ENCODE peak calls at places on chromosomes 4 and X, in four cellular contexts. One of them, this sample, is unnamed.

GRCh38 chr4:47662975-47663374 is 174.9 kb downstream of the CORIN start:
- DNase-seq in HepG2: peak
- DNase-seq in K562: peak
- DNase-seq in GM12878: no peak
- DNase-seq in this sample: peak

GRCh38 chr4:84342161-84342560 is 156.9 kb downstream of the NKX6-1 start:
- DNase-seq in K562: no peak
- DNase-seq in HepG2: no peak
- DNase-seq in GM12878: no peak
- DNase-seq in this sample: no peak

GRCh38 chr4:56909083-56909981 is 1.6 kb downstream of the REST start:
- DNase-seq in K562: peak
- DNase-seq in GM12878: no peak
- DNase-seq in HepG2: peak
- DNase-seq in this sample: peak

GRCh38 chr4:27861802-27862201 is 1001.2 kb downstream of the STIM2 start:
- DNase-seq in GM12878: no peak
- DNase-seq in HepG2: no peak
- DNase-seq in K562: no peak
- DNase-seq in this sample: no peak

GRCh38 chr4:142331646-142332045 is 514.5 kb downstream of the INPP4B start:
- DNase-seq in K562: no peak
- DNase-seq in HepG2: no peak
- DNase-seq in GM12878: no peak
- DNase-seq in this sample: no peak

GRCh38 chr4:128635141-128635911 is 174.2 kb upstream of the JADE1 start:
- DNase-seq in HepG2: peak
- DNase-seq in K562: peak
- DNase-seq in GM12878: no peak
- DNase-seq in this sample: no peak

GRCh38 chr4:6768539-6768905 is 14.0 kb upstream of the KIAA0232 start:
- DNase-seq in GM12878: no peak
- DNase-seq in HepG2: no peak
- DNase-seq in K562: peak
- DNase-seq in this sample: no peak

GRCh38 chr4:141463678-141464077 is 172.7 kb upstream of the IL15 start:
- DNase-seq in GM12878: no peak
- DNase-seq in K562: no peak
- DNase-seq in HepG2: no peak
- DNase-seq in this sample: no peak

GRCh38 chrX:77114501-77114900 is 332.7 kb upstream of the FGF16 start:
- DNase-seq in GM12878: no peak
- DNase-seq in HepG2: no peak
- DNase-seq in K562: no peak
- DNase-seq in this sample: no peak

GRCh38 chrX:153388722-153389459 is 12.3 kb downstream of the PNMA6E start:
- DNase-seq in HepG2: no peak
- DNase-seq in K562: no peak
- DNase-seq in GM12878: no peak
- DNase-seq in this sample: no peak

GRCh38 chrX:153387987-153388721 is 13.0 kb downstream of the PNMA6E start:
- DNase-seq in K562: no peak
- DNase-seq in GM12878: no peak
- DNase-seq in HepG2: no peak
- DNase-seq in this sample: no peak

GRCh38 chrX:153384390-153384789 is 16.8 kb downstream of the PNMA6E start:
- DNase-seq in HepG2: no peak
- DNase-seq in K562: no peak
- DNase-seq in GM12878: no peak
- DNase-seq in this sample: no peak

GRCh38 chrX:153387345-153387744 is 13.8 kb downstream of the PNMA6E start:
- DNase-seq in GM12878: no peak
- DNase-seq in HepG2: no peak
- DNase-seq in K562: no peak
- DNase-seq in this sample: no peak

GRCh38 chrX:153386097-153386496 is 15.1 kb downstream of the PNMA6E start:
- DNase-seq in K562: no peak
- DNase-seq in HepG2: no peak
- DNase-seq in GM12878: no peak
- DNase-seq in this sample: no peak
- TF ChIP-seq TCF7 in K562: no peak
- TF ChIP-seq TCF7 in HepG2: no peak
- TF ChIP-seq TCF7 in GM12878: no peak
- TF ChIP-seq TCF7 in this sample: no peak

GRCh38 chr4:137961051-137961438 is 281.1 kb downstream of the SLC7A11 start:
- DNase-seq in GM12878: no peak
- DNase-seq in K562: no peak
- DNase-seq in HepG2: no peak
- DNase-seq in this sample: no peak
- TF ChIP-seq USF2 in GM12878: no peak
- TF ChIP-seq USF2 in K562: no peak
- TF ChIP-seq USF2 in HepG2: no peak
- TF ChIP-seq USF2 in this sample: no peak

DNA sequence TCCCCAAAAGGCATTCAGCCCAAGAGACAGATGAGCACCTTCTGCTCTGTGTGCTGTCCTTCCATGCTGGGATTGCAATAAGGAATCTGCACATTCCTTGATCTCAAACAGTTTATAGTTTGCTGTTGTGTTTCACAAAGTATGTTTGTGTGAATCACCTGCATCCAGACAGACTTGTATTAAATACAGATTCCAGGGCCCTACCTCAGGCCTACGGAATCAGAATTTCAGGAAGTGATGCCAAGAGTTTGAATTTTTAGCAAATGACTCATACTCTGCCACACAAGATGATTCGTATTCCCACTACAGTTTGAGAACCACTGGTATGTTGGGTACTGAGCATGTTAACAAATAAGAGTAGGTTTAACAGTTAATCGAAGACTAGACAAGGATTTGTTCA is 7.0 kb downstream of the VAMP7 start:
- DNase-seq in GM12878: no peak
- DNase-seq in HepG2: no peak
- DNase-seq in K562: peak
- DNase-seq in this sample: no peak
- TF ChIP-seq TCF7 in GM12878: no peak
- TF ChIP-seq TCF7 in HepG2: no peak
- TF ChIP-seq TCF7 in K562: no peak
- TF ChIP-seq TCF7 in this sample: no peak

GRCh38 chrX:120790118-120790517 is 85.5 kb downstream of the CT47B1 start:
- DNase-seq in HepG2: peak
- DNase-seq in K562: peak
- DNase-seq in GM12878: peak
- DNase-seq in this sample: no peak
- TF ChIP-seq USF2 in HepG2: no peak
- TF ChIP-seq USF2 in K562: no peak
- TF ChIP-seq USF2 in GM12878: no peak
- TF ChIP-seq USF2 in this sample: no peak

DNA sequence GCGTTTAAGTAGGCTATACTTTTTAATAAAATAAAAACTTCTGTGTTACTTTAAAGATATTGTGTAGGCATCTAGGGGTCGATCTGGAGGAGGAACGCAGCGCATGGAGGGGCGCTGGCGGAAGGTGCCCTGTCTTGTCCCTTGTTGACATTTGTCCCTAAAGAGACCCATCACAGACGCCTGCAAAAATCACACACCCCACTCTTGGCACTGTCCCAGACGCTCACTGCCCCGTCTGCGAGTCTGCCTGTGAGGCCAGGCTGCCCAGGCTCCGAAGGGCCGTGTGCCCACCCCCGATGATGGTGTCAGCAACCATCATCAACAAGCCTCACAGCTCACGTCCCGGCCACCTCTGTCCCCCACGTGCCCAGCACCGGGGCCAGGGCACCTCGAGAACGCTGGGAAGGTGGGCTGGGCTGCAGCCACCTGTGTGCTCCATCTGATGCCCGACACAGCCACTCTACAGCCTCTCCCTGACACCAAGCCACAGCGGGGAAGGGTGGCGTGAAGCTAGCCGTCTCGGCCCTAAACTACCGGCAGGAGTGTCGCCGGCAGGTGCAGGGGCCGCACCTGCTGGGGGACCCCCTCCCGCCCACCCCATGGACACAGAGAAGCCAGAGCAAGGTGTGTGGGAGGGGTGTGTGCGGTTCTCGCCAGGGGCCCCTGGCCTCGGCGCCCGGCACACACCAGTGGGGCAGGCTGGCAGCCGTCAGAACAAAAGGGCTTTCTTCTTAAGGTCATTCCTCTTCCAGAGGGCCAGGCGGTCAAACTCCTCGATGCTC is 26.8 kb upstream of the AFAP1 start:
- DNase-seq in HepG2: no peak
- DNase-seq in GM12878: no peak
- DNase-seq in K562: no peak
- DNase-seq in this sample: no peak
- TF ChIP-seq TCF7 in HepG2: no peak
- TF ChIP-seq TCF7 in GM12878: no peak
- TF ChIP-seq TCF7 in K562: no peak
- TF ChIP-seq TCF7 in this sample: no peak

GRCh38 chrX:2859197-2859797 is 30.6 kb downstream of the GYG2 start:
- DNase-seq in K562: no peak
- DNase-seq in GM12878: no peak
- DNase-seq in HepG2: no peak
- DNase-seq in this sample: no peak

GRCh38 chrX:2867191-2867590 is 38.5 kb downstream of the GYG2 start:
- DNase-seq in K562: no peak
- DNase-seq in HepG2: no peak
- DNase-seq in GM12878: no peak
- DNase-seq in this sample: no peak

GRCh38 chrX:2862404-2862803 is 33.7 kb downstream of the GYG2 start:
- DNase-seq in HepG2: peak
- DNase-seq in GM12878: no peak
- DNase-seq in K562: no peak
- DNase-seq in this sample: no peak

GRCh38 chrX:2863646-2864045 is 34.9 kb downstream of the GYG2 start:
- DNase-seq in GM12878: no peak
- DNase-seq in HepG2: no peak
- DNase-seq in K562: no peak
- DNase-seq in this sample: peak
- TF ChIP-seq USF2 in GM12878: no peak
- TF ChIP-seq USF2 in HepG2: no peak
- TF ChIP-seq USF2 in K562: no peak
- TF ChIP-seq USF2 in this sample: no peak

GRCh38 chrX:375181-376036 is 11.3 kb downstream of the PPP2R3B start:
- DNase-seq in GM12878: no peak
- DNase-seq in K562: no peak
- DNase-seq in HepG2: no peak
- DNase-seq in this sample: no peak
- TF ChIP-seq TCF7 in GM12878: no peak
- TF ChIP-seq TCF7 in K562: no peak
- TF ChIP-seq TCF7 in HepG2: no peak
- TF ChIP-seq TCF7 in this sample: no peak

This sample was measured in WTC11.